ENCODE peak calls at places on chromosomes 7 and 10, in four cellular contexts. R is gastrocnemius medialis, Y is A549, N is OCI-LY7. L is an unnamed sample.

GRCh38 chr10:122510326-122510725 is 49.0 kb downstream of the HTRA1 start:
- DNase-seq in R (no peak), Y (no peak), N (no peak), L (peak; percentile 15)

GRCh38 chr10:130301026-130301892 is 165.1 kb downstream of the GLRX3 start:
- DNase-seq in R (peak; percentile 62), Y (no peak), N (no peak), L (no peak)

GRCh38 chr10:30026578-30026977 is 32.8 kb downstream of the JCAD start:
- DNase-seq in R (no peak), Y (no peak), N (no peak), L (no peak)

GRCh38 chr7:99860281-99861127 is 16.3 kb downstream of the OR2AE1 start:
- DNase-seq in R (peak; percentile 35), Y (no peak), N (no peak), L (no peak)

GRCh38 chr7:22147113-22147512 is 201.4 kb upstream of the CDCA7L start:
- DNase-seq in R (no peak), Y (no peak), N (no peak), L (no peak)

GRCh38 chr7:100604078-100604975 is 2.2 kb downstream of the PCOLCE start:
- DNase-seq in R (peak; percentile 51), Y (peak; percentile 90), N (peak; percentile 85), L (no peak)

GRCh38 chr10:112332509-112333228 is 41.2 kb upstream of the ACSL5 start:
- DNase-seq in R (no peak), Y (no peak), N (no peak), L (no peak)

GRCh38 chr7:66907731-66908130 is 13.3 kb upstream of the TMEM248 start:
- DNase-seq in R (no peak), Y (no peak), N (no peak), L (no peak)

GRCh38 chr7:45155941-45156340 is 1.6 kb upstream of the RAMP3 start:
- DNase-seq in R (no peak), Y (no peak), N (no peak), L (no peak)

DNA sequence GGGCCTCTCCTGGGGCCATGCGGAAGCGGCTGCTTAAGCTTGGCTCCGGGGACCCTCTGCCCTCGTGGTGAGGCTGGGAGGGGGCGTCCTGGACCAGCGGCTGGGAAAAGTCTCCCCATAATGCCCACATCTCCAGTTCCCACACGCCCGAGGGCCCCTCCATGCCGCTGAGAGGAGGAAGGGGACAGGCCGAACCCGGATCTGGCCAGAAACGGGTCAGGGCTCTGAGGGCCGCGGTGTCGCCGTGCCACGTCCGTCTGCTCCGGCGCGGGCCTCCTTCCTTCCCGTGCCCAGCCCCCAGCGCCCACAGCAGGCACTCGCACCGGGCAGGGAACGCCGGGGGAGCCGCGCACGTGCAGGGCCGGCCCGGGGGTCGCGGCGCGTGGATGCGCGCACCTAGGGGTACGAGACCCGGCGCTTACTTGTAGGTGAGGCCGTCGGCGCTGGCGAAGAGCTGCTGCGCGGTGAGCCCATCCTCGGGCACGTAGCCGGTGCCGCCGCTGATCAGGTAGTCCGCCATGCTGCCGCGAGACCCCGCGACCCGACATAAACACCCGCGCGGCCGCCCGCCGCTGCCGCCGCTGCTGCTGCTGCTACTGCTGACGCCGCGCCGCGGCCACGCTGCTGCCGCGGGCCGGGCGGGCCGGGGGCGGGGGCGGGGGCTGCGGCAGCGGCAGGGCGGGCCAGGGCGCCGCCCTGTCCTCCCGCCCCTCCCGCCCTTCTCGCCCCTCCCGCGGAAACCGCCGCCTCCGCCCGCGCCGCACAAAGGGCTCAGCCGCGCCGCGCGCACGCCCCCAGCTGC is 4.2 kb downstream of the IMPDH1 start:
- DNase-seq in R (no peak), Y (no peak), N (peak; percentile 74), L (no peak)
- TF ChIP-seq CTCF in R (no peak), Y (no peak), N (no peak), L (no peak)

GRCh38 chr7:114711244-114711643 is 210.7 kb upstream of the MDFIC start:
- DNase-seq in R (no peak), Y (no peak), N (no peak), L (no peak)

GRCh38 chr7:114720725-114721124 is 201.2 kb upstream of the MDFIC start:
- DNase-seq in R (no peak), Y (no peak), N (no peak), L (no peak)

GRCh38 chr7:114718861-114719260 is 203.0 kb upstream of the MDFIC start:
- DNase-seq in R (no peak), Y (no peak), N (no peak), L (no peak)

GRCh38 chr7:114710495-114710894 is 211.4 kb upstream of the MDFIC start:
- DNase-seq in R (no peak), Y (no peak), N (no peak), L (no peak)

DNA sequence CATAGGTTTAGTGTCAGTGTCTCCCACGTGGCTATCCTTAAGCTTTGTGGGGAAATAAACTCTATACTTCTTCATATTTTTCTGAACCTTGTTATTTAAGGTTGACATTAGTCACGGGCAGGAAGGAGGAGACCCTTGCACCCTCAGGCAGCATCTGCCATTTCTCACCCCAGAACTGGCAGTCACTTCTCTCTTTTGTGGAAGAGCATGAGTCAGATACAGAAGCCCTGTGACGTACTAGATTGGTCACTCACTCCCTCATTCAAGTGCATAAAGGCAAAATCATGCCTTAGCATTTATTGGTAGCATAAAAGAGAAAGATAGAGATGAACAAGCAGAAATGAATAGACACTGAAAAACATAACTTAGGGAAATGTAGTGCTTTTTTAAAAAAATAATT is 206.0 kb upstream of the MDFIC start:
- DNase-seq in R (no peak), Y (no peak), N (no peak), L (no peak)
- TF ChIP-seq CTCF in R (no peak), Y (no peak), N (no peak), L (no peak)

GRCh38 chr10:124220971-124221355 is 127.6 kb upstream of the CHST15 start:
- DNase-seq in R (no peak), Y (no peak), N (no peak), L (no peak)

GRCh38 chr10:124220547-124220946 is 127.1 kb upstream of the CHST15 start:
- DNase-seq in R (no peak), Y (no peak), N (no peak), L (no peak)

GRCh38 chr10:124222298-124223000 is 129.1 kb upstream of the CHST15 start:
- DNase-seq in R (no peak), Y (no peak), N (peak; percentile 37), L (no peak)

GRCh38 chr10:124223001-124223710 is 129.8 kb upstream of the CHST15 start:
- DNase-seq in R (no peak), Y (no peak), N (no peak), L (no peak)

GRCh38 chr10:124221356-124222297 is 128.2 kb upstream of the CHST15 start:
- DNase-seq in R (no peak), Y (no peak), N (peak; percentile 74), L (no peak)
- TF ChIP-seq CTCF in R (no peak), Y (no peak), N (no peak), L (no peak)

GRCh38 chr7:128030999-128031681 is at the start of gene LRRC4:
- DNase-seq in R (no peak), Y (no peak), N (peak; percentile 30), L (no peak)
- TF ChIP-seq CTCF in R (peak; percentile 20), Y (no peak), N (no peak), L (no peak)

GRCh38 chr10:88401671-88402347 is 181.3 kb downstream of the RNLS start:
- DNase-seq in R (no peak), Y (no peak), N (no peak), L (no peak)
- TF ChIP-seq CTCF in R (no peak), Y (peak; percentile 43), N (peak; percentile 73), L (peak; percentile 44)

GRCh38 chr7:56062382-56062781 is 1.7 kb upstream of the SUMF2 start:
- DNase-seq in R (no peak), Y (no peak), N (no peak), L (no peak)

GRCh38 chr7:56063500-56063881 is 595 bp upstream of the SUMF2 start:
- DNase-seq in R (no peak), Y (no peak), N (no peak), L (no peak)

GRCh38 chr7:56063882-56064625 is at the start of gene SUMF2:
- DNase-seq in R (peak; percentile 91), Y (peak; percentile 98), N (peak; percentile 93), L (peak; percentile 54)
- TF ChIP-seq CTCF in R (peak; percentile 15), Y (no peak), N (peak; percentile 31), L (peak; percentile 12)

GRCh38 chr7:151459726-151460473 is 20.0 kb upstream of the CRYGN start:
- DNase-seq in R (peak; percentile 91), Y (peak; percentile 61), N (no peak), L (peak; percentile 93)
- TF ChIP-seq CTCF in R (peak; percentile 25), Y (peak; percentile 36), N (no peak), L (peak; percentile 55)

GRCh38 chr7:37097276-37097675 is 351.4 kb downstream of the ELMO1 start:
- DNase-seq in R (no peak), Y (no peak), N (no peak), L (no peak)
- TF ChIP-seq CTCF in R (no peak), Y (no peak), N (peak; percentile 66), L (no peak)

GRCh38 chr10:64271983-64272382 is 750.8 kb downstream of the REEP3 start:
- DNase-seq in R (no peak), Y (no peak), N (no peak), L (no peak)
- TF ChIP-seq CTCF in R (no peak), Y (no peak), N (peak; percentile 60), L (no peak)

L was measured in retinal pigment epithelial cell.